ENCODE peak calls at places on chromosomes 12 and 14, in six cellular contexts. M is neural progenitor cell; E is esophagus squamous epithelium; X is gastrocnemius medialis; B is endodermal cell; A is CD8-positive, alpha-beta T cell. J is an unnamed sample. For H3K4me1, the result is how much of the 10 kb centered on the place peaks cover.

GRCh38 chr14:22614240-22614799 is 16.2 kb downstream of the ABHD4 start:
- DNase-seq in E (no peak), M (peak), A (no peak), B (peak), X (no peak), J (no peak)

GRCh38 chr12:3520168-3520567 is 29.2 kb downstream of the PRMT8 start:
- DNase-seq in X (no peak), M (no peak), E (no peak), A (no peak), B (no peak), J (no peak)

GRCh38 chr14:58788655-58789054 is 150.9 kb downstream of the DACT1 start:
- DNase-seq in M (no peak), A (no peak), B (no peak), E (no peak), X (no peak), J (no peak)

GRCh38 chr12:45077259-45077658 is 26.4 kb upstream of the DBX2 start:
- DNase-seq in E (no peak), A (no peak), B (no peak), X (no peak), M (no peak), J (no peak)

GRCh38 chr14:21070083-21070609 is at the start of gene ARHGEF40:
- DNase-seq in B (peak), A (no peak), E (no peak), X (no peak), M (peak), J (no peak)

GRCh38 chr12:67085699-67086098 is 183.5 kb upstream of the CAND1 start:
- DNase-seq in M (no peak), E (no peak), A (no peak), X (no peak), B (no peak), J (no peak)

GRCh38 chr14:99671230-99672224 is 12.6 kb upstream of the CYP46A1 start:
- DNase-seq in E (no peak), A (no peak), B (no peak), X (no peak), M (peak), J (no peak)

GRCh38 chr14:53855127-53855526 is 101.5 kb downstream of the BMP4 start:
- DNase-seq in A (no peak), M (no peak), B (no peak), X (no peak), E (no peak), J (no peak)

GRCh38 chr12:100987552-100988277 is 193.1 kb downstream of the ANO4 start:
- DNase-seq in B (peak), M (peak), X (no peak), A (no peak), E (no peak), J (no peak)

GRCh38 chr12:647039-647712 is 16.1 kb downstream of the NINJ2 start:
- DNase-seq in M (no peak), X (no peak), E (no peak), A (no peak), B (peak), J (no peak)

GRCh38 chr12:49043856-49044258 is 16.7 kb downstream of the KMT2D start:
- DNase-seq in E (no peak), A (peak), M (peak), B (peak), X (no peak), J (peak)

GRCh38 chr12:79665488-79665887 is 25.3 kb downstream of the PAWR start:
- DNase-seq in A (no peak), X (no peak), M (no peak), E (no peak), B (no peak), J (no peak)

GRCh38 chr14:90760591-90761316 is 55.5 kb downstream of the TTC7B start:
- DNase-seq in M (peak), B (peak), A (no peak), E (no peak), X (no peak), J (no peak)

GRCh38 chr12:104809706-104810385 is 148.2 kb downstream of the SLC41A2 start:
- DNase-seq in X (no peak), M (no peak), E (no peak), B (no peak), A (no peak), J (no peak)

GRCh38 chr12:85575115-85576096 is 260.8 kb downstream of the RASSF9 start:
- DNase-seq in A (no peak), M (peak), B (peak), X (peak), E (no peak), J (no peak)

GRCh38 chr12:68933564-68933893 is 558 bp upstream of the CPM start:
- DNase-seq in E (no peak), X (no peak), M (no peak), B (no peak), A (no peak), J (no peak)

GRCh38 chr12:62533087-62533754 is 66.6 kb downstream of the MON2 start:
- DNase-seq in X (no peak), M (no peak), E (no peak), A (no peak), B (no peak), J (no peak)

GRCh38 chr12:41795910-41796309 is 348.8 kb downstream of the GXYLT1 start:
- DNase-seq in X (no peak), M (peak), A (no peak), E (no peak), B (peak), J (no peak)

GRCh38 chr12:113325938-113326337 is 9.0 kb downstream of the SLC8B1 start:
- DNase-seq in B (no peak), A (no peak), E (no peak), X (no peak), M (no peak), J (no peak)

GRCh38 chr12:118746176-118746575 is 235.2 kb upstream of the SRRM4 start:
- DNase-seq in B (no peak), X (no peak), A (no peak), M (no peak), E (no peak), J (no peak)

GRCh38 chr14:30214014-30214413 is 286.4 kb upstream of the PRKD1 start:
- DNase-seq in X (no peak), B (no peak), E (no peak), M (no peak), A (no peak), J (no peak)

GRCh38 chr12:2239376-2240010 is 186.7 kb downstream of the CACNA1C start:
- DNase-seq in A (no peak), E (no peak), M (no peak), X (no peak), B (no peak), J (no peak)

GRCh38 chr12:62190081-62190480 is 70.1 kb upstream of the USP15 start:
- DNase-seq in B (peak), A (no peak), E (no peak), M (peak), X (no peak), J (no peak)

GRCh38 chr14:75461303-75461702 is 33.5 kb downstream of the JDP2 start:
- DNase-seq in X (no peak), A (no peak), E (no peak), B (peak), M (no peak), J (no peak)

GRCh38 chr12:100688451-100688864 is 106.1 kb upstream of the ANO4 start:
- DNase-seq in E (no peak), B (no peak), M (no peak), A (no peak), X (no peak), J (no peak)

GRCh38 chr12:115511305-115511704 is 766.2 kb downstream of the MED13L start:
- DNase-seq in M (no peak), A (no peak), B (no peak), X (no peak), E (no peak), J (no peak)

GRCh38 chr14:98219638-98220037 is 1052.4 kb downstream of the BCL11B start:
- DNase-seq in E (no peak), X (no peak), B (no peak), A (no peak), M (no peak), J (no peak)

GRCh38 chr14:92360666-92361370 is 37.9 kb downstream of the SLC24A4 start:
- DNase-seq in X (no peak), E (no peak), A (no peak), M (no peak), B (no peak), J (no peak)

GRCh38 chr14:77025744-77026165 is 2.8 kb downstream of the IRF2BPL start:
- DNase-seq in X (no peak), B (peak), A (no peak), E (no peak), M (peak), J (no peak)

GRCh38 chr14:105026033-105026785 is 5.3 kb upstream of the CDCA4 start:
- DNase-seq in X (no peak), M (no peak), E (no peak), A (no peak), B (no peak), J (no peak)

GRCh38 chr14:69815556-69815955 is 18.5 kb upstream of the SLC10A1 start:
- DNase-seq in E (no peak), B (no peak), M (no peak), X (no peak), A (no peak), J (no peak)

GRCh38 chr12:53868516-53868986 is 70.1 kb upstream of the HOXC13 start:
- DNase-seq in M (no peak), A (no peak), E (no peak), X (no peak), B (no peak), J (no peak)

GRCh38 chr14:99803106-99803437 is 9.9 kb downstream of the EML1 start:
- DNase-seq in A (no peak), B (no peak), E (no peak), M (no peak), X (no peak), J (no peak)

GRCh38 chr14:104592785-104593184 is 11.8 kb downstream of the TMEM179 start:
- DNase-seq in X (no peak), B (no peak), A (no peak), E (no peak), M (no peak), J (no peak)

GRCh38 chr14:78697341-78697740 is 527.2 kb downstream of the NRXN3 start:
- DNase-seq in M (peak), X (no peak), A (no peak), E (no peak), B (no peak), J (no peak)

GRCh38 chr12:61757831-61758505 is 502.2 kb upstream of the USP15 start:
- DNase-seq in M (no peak), A (no peak), B (no peak), E (no peak), X (no peak), J (no peak)

GRCh38 chr12:64560395-64561301 is 49.6 kb upstream of the RASSF3 start:
- DNase-seq in X (no peak), B (peak), M (peak), A (no peak), E (no peak), J (no peak)

GRCh38 chr14:24178399-24179178 is 6.7 kb downstream of the REC8 start:
- DNase-seq in E (no peak), M (no peak), X (no peak), A (no peak), B (no peak), J (no peak)

GRCh38 chr14:20848316-20848954 is 42.8 kb upstream of the RNASE3 start:
- DNase-seq in M (no peak), B (peak), X (no peak), E (no peak), A (no peak), J (no peak)

GRCh38 chr12:67792185-67792584 is 143.6 kb downstream of the DYRK2 start:
- DNase-seq in M (peak), X (no peak), E (no peak), B (no peak), A (no peak), J (no peak)

DNA sequence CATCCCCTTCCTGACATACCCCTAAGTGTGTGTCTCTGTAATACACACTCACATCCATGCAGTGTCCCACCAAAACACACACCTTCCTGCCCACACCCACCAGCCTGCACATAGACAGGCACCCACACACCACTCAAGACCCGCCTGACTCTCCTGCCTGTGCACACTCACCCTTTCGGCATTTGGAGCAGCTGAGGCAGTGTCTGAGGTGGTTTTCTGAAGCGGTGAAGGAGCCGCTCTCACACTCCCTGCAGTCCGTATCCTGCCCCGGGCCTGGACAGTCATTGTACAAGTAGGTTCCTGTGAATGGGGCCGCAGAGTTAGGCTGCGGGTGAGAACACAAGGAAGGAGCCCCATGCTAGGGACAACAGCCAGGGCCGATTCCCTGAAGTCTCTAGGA is 8.3 kb downstream of the TNFRSF1A start:
- DNase-seq in E (no peak), X (no peak), A (peak), M (no peak), B (no peak), J (peak)
- H3K4me1 ChIP-seq in E (half or more), X (under half), A (half or more), M (under half), B (under half), J (half or more)

DNA sequence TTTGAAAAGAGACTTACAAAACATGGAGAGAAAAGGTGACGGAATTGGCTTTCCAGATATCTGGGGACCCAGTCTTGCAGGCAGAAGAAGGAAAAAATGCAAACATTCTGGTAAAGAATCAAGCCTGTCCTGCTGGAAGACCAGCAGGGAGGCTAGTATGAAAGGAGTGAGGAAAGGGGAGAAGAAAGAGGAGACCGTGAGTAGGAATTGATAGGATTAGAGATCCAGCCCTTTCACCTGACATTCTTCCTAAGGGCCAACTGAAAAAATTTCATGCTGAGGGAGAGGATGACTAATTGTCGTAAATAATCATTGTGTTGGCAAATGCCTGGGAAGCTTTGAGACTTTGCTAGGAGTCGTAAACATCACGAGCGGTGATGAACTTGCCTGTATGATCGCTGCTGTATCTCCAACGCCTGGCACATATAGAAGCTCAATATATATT is 12.1 kb downstream of the BHLHE41 start:
- DNase-seq in B (peak), X (no peak), A (no peak), E (no peak), M (peak), J (no peak)
- H3K4me3 ChIP-seq in B (peak), X (no peak), A (no peak), E (no peak), M (peak), J (no peak)

DNA sequence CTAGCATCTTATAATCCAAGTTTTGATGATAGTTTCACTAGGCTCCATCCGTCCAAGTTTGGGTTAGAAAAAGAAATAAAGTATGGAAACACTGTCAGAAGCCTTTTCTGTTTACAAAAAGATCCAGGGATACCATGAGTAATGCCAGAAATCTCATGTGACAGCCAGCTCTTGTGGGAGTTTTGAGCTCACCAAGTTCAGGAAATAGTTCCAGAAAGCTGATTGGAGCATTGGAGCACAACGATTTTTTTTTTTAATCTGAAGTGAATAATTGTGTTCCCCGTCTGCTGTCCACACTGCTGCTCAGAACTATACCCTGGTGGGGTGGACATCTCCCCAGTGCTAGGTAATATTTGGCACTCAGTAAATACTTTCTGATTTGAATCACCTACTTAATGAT is 229.6 kb upstream of the NPAS3 start:
- DNase-seq in B (no peak), M (no peak), X (peak), A (no peak), E (no peak), J (no peak)
- H3K4me1 ChIP-seq in B (under half), M (under half), X (under half), A (under half), E (under half), J (under half)

GRCh38 chr12:108768591-108769500 is 37.5 kb upstream of the CORO1C start:
- DNase-seq in X (no peak), B (peak), A (no peak), M (peak), E (no peak), J (no peak)
- H3K4me3 ChIP-seq in X (no peak), B (peak), A (no peak), M (peak), E (peak), J (no peak)

GRCh38 chr12:50187084-50187900 is 20.1 kb upstream of the CERS5 start:
- DNase-seq in B (no peak), M (no peak), A (no peak), E (no peak), X (no peak), J (no peak)

GRCh38 chr12:50190859-50191258 is 23.7 kb upstream of the CERS5 start:
- DNase-seq in A (no peak), M (no peak), B (peak), E (no peak), X (no peak), J (no peak)

GRCh38 chr12:50186667-50187066 is 19.5 kb upstream of the CERS5 start:
- DNase-seq in M (no peak), B (no peak), A (no peak), E (no peak), X (no peak), J (no peak)

GRCh38 chr12:50188280-50188781 is 21.2 kb upstream of the CERS5 start:
- DNase-seq in X (peak), A (no peak), M (no peak), E (no peak), B (no peak), J (no peak)

DNA sequence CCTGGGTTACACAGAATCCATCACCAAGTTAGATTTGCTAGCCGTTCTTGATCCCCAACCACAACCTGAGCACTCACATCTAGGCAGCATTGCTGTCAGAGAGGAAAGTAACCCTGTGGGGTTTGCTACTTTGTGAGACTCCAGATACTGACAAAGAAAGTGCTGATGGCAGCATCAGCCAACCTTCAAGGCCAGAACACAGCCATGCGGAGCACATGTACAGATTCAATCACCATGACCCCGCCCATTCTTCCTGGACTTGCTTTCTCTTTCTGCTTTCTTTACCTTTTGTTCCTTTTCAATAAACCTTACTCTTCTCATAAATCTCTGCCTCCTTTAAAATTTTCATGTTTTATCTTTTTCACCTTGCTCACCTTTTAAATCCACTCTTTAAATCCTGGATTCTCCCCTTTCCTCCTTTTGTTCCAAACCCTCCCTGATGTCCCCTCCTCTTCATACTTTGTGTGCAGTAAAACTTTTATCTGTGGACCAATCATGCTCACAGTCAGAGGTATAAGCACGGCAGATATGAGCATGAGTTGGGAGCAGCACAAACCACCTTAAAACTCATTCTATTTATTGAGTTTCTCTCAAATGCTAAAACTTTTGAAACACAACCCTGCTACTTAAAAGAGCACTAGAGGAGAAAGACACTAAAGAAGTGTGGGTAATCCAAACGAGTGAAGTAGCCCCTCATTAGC is 21.9 kb upstream of the CERS5 start:
- DNase-seq in E (no peak), X (no peak), M (no peak), B (peak), A (no peak), J (no peak)
- H3K4me1 ChIP-seq in E (half or more), X (under half), M (under half), B (under half), A (under half), J (under half)

GRCh38 chr12:51818567-51819300 is 29.8 kb downstream of the FIGNL2 start:
- DNase-seq in B (no peak), E (no peak), A (no peak), M (no peak), X (no peak), J (no peak)
- H3K4me3 ChIP-seq in B (no peak), E (no peak), A (no peak), M (no peak), X (no peak), J (no peak)

J was measured in CD8-positive, alpha-beta memory T cell.